ENCODE peak calls at places on chromosomes 3 and 15, in six cellular contexts. G is Jurkat, Clone E6-1; Z is HFFc6; C is AG09309; S is NCI-H345; J is activated CD4-positive, alpha-beta T cell treated with anti-CD3 and anti-CD28 coated beads, Interleukin-2, amount 50 U/mL, for 24 hours. U is an unnamed sample.
A peak's percentile ranks its signal among the peaks of the same experiment; 100 is the strongest.

GRCh38 chr3:270688-271087 is 74.1 kb downstream of the CHL1 start:
- DNase-seq in J (no peak), C (no peak), Z (no peak), S (no peak), G (no peak), U (no peak)

GRCh38 chr15:64000183-64000710 is 46.0 kb downstream of the DAPK2 start:
- DNase-seq in J (no peak), S (no peak), G (no peak), Z (no peak), C (no peak), U (no peak)

GRCh38 chr3:3992312-3992874 is 193.2 kb downstream of the LRRN1 start:
- DNase-seq in C (no peak), Z (no peak), G (no peak), S (no peak), J (no peak), U (no peak)

GRCh38 chr3:194739498-194740284 is 54.0 kb downstream of the FAM43A start:
- DNase-seq in Z (no peak), C (no peak), G (no peak), J (no peak), S (no peak), U (no peak)

GRCh38 chr3:47096955-47097354 is 67.0 kb downstream of the SETD2 start:
- DNase-seq in S (no peak), Z (peak; percentile 50), J (no peak), G (no peak), C (no peak), U (peak; percentile 21)

GRCh38 chr15:42608110-42608531 is 32.7 kb downstream of the STARD9 start:
- DNase-seq in Z (no peak), G (peak; percentile 95), S (no peak), J (no peak), C (no peak), U (no peak)

GRCh38 chr3:126149960-126150515 is 30.3 kb downstream of the ALDH1L1 start:
- DNase-seq in J (no peak), C (no peak), S (no peak), Z (no peak), G (no peak), U (no peak)

GRCh38 chr3:48428088-48428862 is 1.6 kb downstream of the PLXNB1 start:
- DNase-seq in J (no peak), G (no peak), S (peak; percentile 4), C (no peak), Z (no peak), U (no peak)

GRCh38 chr3:182979719-182980191 is 583 bp downstream of the DCUN1D1 start:
- DNase-seq in J (no peak), G (peak; percentile 16), C (no peak), S (peak; percentile 50), Z (no peak), U (no peak)

GRCh38 chr15:62569460-62570404 is 404.6 kb upstream of the C2CD4B start:
- DNase-seq in J (no peak), C (peak; percentile 75), Z (peak; percentile 90), G (peak; percentile 29), S (peak; percentile 93), U (peak; percentile 95)

GRCh38 chr3:22720596-22720995 is 482.5 kb upstream of the UBE2E2 start:
- DNase-seq in J (no peak), Z (no peak), S (no peak), G (no peak), C (no peak), U (no peak)

GRCh38 chr3:43995078-43995928 is 246.4 kb upstream of the TOPAZ1 start:
- DNase-seq in G (peak; percentile 6), C (no peak), Z (no peak), S (peak; percentile 79), J (no peak), U (no peak)

GRCh38 chr3:72733676-72734075 is 114.6 kb downstream of the SHQ1 start:
- DNase-seq in C (no peak), J (no peak), Z (no peak), S (no peak), G (no peak), U (no peak)

GRCh38 chr3:146559388-146559787 is 15.0 kb upstream of the PLSCR1 start:
- DNase-seq in Z (no peak), J (no peak), C (no peak), S (no peak), G (no peak), U (no peak)

GRCh38 chr3:194130807-194131589 is 5.0 kb upstream of the HES1 start:
- DNase-seq in Z (no peak), J (no peak), C (no peak), G (peak; percentile 77), S (peak; percentile 95), U (no peak)

GRCh38 chr15:40409366-40409765 is 3.8 kb downstream of the IVD start:
- DNase-seq in C (no peak), J (no peak), G (no peak), Z (no peak), S (no peak), U (no peak)

GRCh38 chr3:195821403-195822130 is 9.8 kb upstream of the MUC4 start:
- DNase-seq in S (no peak), Z (no peak), J (no peak), G (no peak), C (no peak), U (no peak)

GRCh38 chr3:171879472-171879871 is 36.3 kb downstream of the TMEM212 start:
- DNase-seq in C (no peak), S (no peak), G (no peak), Z (no peak), J (no peak), U (no peak)

GRCh38 chr3:78086150-78086549 is 1046.3 kb downstream of the ROBO2 start:
- DNase-seq in C (no peak), S (no peak), J (no peak), G (no peak), Z (no peak), U (peak; percentile 24)

GRCh38 chr15:58043192-58043903 is 22.2 kb downstream of the ALDH1A2 start:
- DNase-seq in C (no peak), S (peak; percentile 9), Z (peak; percentile 16), J (peak; percentile 8), G (peak; percentile 53), U (peak; percentile 12)

GRCh38 chr3:31858439-31858838 is 122.6 kb downstream of the OSBPL10 start:
- DNase-seq in C (no peak), Z (no peak), J (no peak), S (no peak), G (no peak), U (no peak)

GRCh38 chr3:66011098-66011655 is 27.5 kb downstream of the MAGI1 start:
- DNase-seq in C (no peak), G (no peak), Z (no peak), J (no peak), S (no peak), U (no peak)

GRCh38 chr15:55960946-55961345 is 32.5 kb downstream of the NEDD4 start:
- DNase-seq in J (no peak), G (no peak), S (no peak), Z (no peak), C (no peak), U (no peak)

GRCh38 chr15:41866263-41866703 is 27.6 kb downstream of the SPTBN5 start:
- DNase-seq in J (no peak), G (no peak), C (no peak), S (no peak), Z (no peak), U (no peak)

GRCh38 chr3:11914651-11915050 is 68.0 kb upstream of the TAMM41 start:
- DNase-seq in C (no peak), G (no peak), Z (no peak), S (no peak), J (no peak), U (no peak)

GRCh38 chr3:10551139-10551538 is 45.8 kb upstream of the ATP2B2 start:
- DNase-seq in G (no peak), J (no peak), C (no peak), Z (no peak), S (no peak), U (no peak)

GRCh38 chr15:34753236-34753894 is 1.4 kb downstream of the GJD2 start:
- DNase-seq in G (peak; percentile 16), S (no peak), J (no peak), C (no peak), Z (peak; percentile 50), U (peak; percentile 23)

GRCh38 chr15:71549697-71550096 is 260.7 kb upstream of the NR2E3 start:
- DNase-seq in Z (no peak), G (no peak), S (no peak), C (no peak), J (no peak), U (no peak)

GRCh38 chr15:76198456-76199105 is 112.7 kb downstream of the ETFA start:
- DNase-seq in Z (no peak), S (no peak), J (no peak), G (no peak), C (no peak), U (no peak)

GRCh38 chr3:71258116-71258515 is 325.4 kb downstream of the FOXP1 start:
- DNase-seq in G (no peak), Z (peak; percentile 52), C (peak; percentile 59), S (peak; percentile 64), J (no peak), U (peak; percentile 56)

GRCh38 chr3:125042725-125043406 is 12.9 kb downstream of the HEG1 start:
- DNase-seq in G (no peak), S (no peak), C (no peak), J (no peak), Z (no peak), U (peak; percentile 42)

U was measured in fibroblast of gingiva.